ENCODE peak calls at places on chromosomes 1 and 21, in four cellular contexts. P, R, T and A are unnamed samples.

GRCh38 chr1:99580451-99580850 is 65.5 kb upstream of the PALMD start:
- DNase-seq in R (peak), T (no peak), P (peak), A (no peak)

GRCh38 chr1:116769561-116769977 is 15.3 kb downstream of the CD2 start:
- DNase-seq in T (no peak), P (no peak), R (peak), A (no peak)

GRCh38 chr1:32886012-32886827 is at the start of gene HPCA:
- DNase-seq in P (peak), R (peak), T (peak), A (peak)

GRCh38 chr1:206829282-206829681 is 36.1 kb upstream of the IL20 start:
- DNase-seq in T (no peak), P (no peak), R (no peak), A (no peak)

GRCh38 chr1:36199934-36200741 is 24.1 kb upstream of the THRAP3 start:
- DNase-seq in P (peak), T (peak), R (peak), A (no peak)

GRCh38 chr1:200979574-200980451 is 43.7 kb downstream of the KIF21B start:
- DNase-seq in T (peak), P (no peak), R (peak), A (peak)

GRCh38 chr1:23601104-23601967 is 42.0 kb upstream of the ID3 start:
- DNase-seq in P (no peak), T (no peak), R (no peak), A (no peak)

GRCh38 chr1:218521414-218522169 is 176.5 kb downstream of the TGFB2 start:
- DNase-seq in T (peak), P (peak), R (peak), A (peak)

GRCh38 chr1:186483561-186483960 is 22.6 kb upstream of the PDC start:
- DNase-seq in P (no peak), T (no peak), R (no peak), A (no peak)

GRCh38 chr1:186491351-186491750 is 30.4 kb upstream of the PDC start:
- DNase-seq in R (no peak), T (no peak), P (no peak), A (no peak)

GRCh38 chr1:186486061-186486460 is 25.1 kb upstream of the PDC start:
- DNase-seq in T (no peak), R (no peak), P (no peak), A (no peak)

GRCh38 chr1:186482661-186483255 is 21.8 kb upstream of the PDC start:
- DNase-seq in R (peak), T (peak), P (peak), A (peak)

DNA sequence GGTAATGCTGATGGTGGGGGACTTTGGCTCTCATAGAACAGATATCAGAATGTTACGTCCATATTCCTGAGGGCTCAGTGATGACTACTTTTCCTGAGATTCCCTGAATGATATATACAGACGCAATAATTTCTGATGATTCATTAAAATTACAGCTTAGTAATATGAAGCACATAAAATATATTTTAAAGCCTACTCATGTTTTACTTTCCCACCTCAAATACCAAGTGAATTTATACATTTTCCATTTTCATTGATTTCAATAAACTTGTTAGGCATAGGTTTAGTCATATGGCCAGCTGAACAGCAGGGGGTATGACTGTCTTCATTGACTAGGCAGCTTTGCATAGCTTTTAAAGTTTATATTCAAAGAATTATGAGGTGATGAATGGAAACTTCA is 26.2 kb upstream of the PDC start:
- DNase-seq in T (no peak), R (peak), P (no peak), A (peak)
- TF ChIP-seq CTCF in T (no peak), R (no peak), P (no peak), A (no peak)

GRCh38 chr1:209823143-209824041 is 4.4 kb upstream of the UTP25 start:
- DNase-seq in R (peak), T (peak), P (no peak), A (peak)
- H3K4me3 ChIP-seq in R (no peak), T (peak), P (no peak), A (no peak)

GRCh38 chr21:43362928-43363314 is 64.0 kb downstream of the SIK1 start:
- DNase-seq in T (no peak), R (no peak), P (no peak), A (no peak)

GRCh38 chr21:43360441-43361126 is 66.3 kb downstream of the SIK1 start:
- DNase-seq in T (no peak), P (no peak), R (no peak), A (no peak)

GRCh38 chr21:43361493-43362296 is 65.2 kb downstream of the SIK1 start:
- DNase-seq in P (peak), R (peak), T (peak), A (no peak)

GRCh38 chr21:43362306-43362927 is 64.5 kb downstream of the SIK1 start:
- DNase-seq in P (peak), T (peak), R (peak), A (peak)

GRCh38 chr21:43361127-43361492 is 65.8 kb downstream of the SIK1 start:
- DNase-seq in P (peak), T (peak), R (peak), A (no peak)
- TF ChIP-seq CTCF in P (peak), T (no peak), R (peak), A (no peak)

DNA sequence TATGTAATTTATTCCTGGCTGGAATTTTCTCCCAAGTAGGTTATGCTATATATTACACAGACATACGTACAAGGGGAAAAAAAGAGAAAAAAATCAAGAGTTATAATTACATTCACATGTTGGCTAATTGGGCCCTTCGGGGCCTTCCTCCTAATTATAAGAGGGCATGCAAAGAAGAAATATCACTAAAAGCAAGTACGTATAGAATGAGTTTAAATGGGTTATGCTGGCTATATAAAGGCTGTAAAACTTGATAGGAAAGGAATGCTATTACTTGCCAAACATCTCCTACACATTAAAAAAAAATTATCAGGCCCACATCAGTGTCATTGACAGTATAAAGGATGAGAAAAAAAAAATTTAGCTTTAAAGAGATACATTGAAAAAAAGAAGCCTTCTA is 1396.1 kb upstream of the ADGRL4 start:
- DNase-seq in T (no peak), R (no peak), P (no peak), A (no peak)
- H3K4me3 ChIP-seq in T (no peak), R (no peak), P (no peak), A (no peak)

DNA sequence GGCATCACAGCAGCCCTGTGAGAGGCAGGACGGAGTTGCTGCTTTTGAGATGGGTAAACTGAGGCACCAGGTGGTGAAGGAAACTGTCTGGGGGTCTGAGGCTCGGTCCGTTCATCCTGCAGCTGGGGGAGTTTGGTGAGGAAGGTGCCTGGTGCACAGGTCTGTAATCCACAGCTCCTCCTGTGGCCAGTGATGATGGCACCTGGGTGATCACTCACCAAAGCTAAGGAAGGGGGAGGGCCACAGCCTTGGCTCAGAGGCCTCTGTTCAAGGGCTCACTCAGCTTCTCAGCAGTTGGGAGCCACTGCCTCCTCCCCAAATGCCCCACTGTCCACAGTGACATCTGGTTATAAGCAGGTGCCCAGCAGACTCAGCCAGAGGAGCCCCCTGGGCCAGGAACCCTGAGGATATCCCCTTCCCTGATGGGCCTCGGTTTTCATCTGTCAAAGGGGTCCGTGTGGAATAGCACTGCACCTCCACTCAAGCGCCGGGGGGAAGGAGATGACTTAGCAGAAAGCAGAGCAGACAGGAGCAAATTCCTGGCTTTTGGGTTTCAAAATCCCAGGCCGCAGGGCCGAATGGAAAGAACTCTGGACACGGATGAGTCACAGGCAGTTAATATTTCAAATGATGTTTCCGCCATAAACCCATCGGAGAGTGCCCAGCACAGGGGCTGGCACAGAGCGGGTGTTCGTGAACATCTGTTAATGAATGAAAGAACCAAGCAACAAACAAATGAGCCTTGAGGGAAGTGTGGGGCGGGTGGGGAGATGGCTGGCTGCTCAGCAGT is 82.8 kb downstream of the DMRTB1 start:
- DNase-seq in R (peak), T (peak), P (peak), A (no peak)
- TF ChIP-seq CTCF in R (peak), T (no peak), P (no peak), A (peak)